ENCODE peak calls at places on chromosomes 13 and 19, in nine cellular contexts. One of them, this sample, is unnamed.

GRCh38 chr19:10368101-10368803 is 12.1 kb downstream of the TYK2 start:
- DNase-seq in uterus: no peak
- DNase-seq in HL-60: no peak
- DNase-seq in cardiac muscle cell: no peak
- DNase-seq in fibroblast of lung: no peak
- DNase-seq in astrocyte of the cerebellum: no peak
- DNase-seq in thyroid gland: no peak
- DNase-seq in fibroblast of mammary gland: no peak
- DNase-seq in coronary artery: no peak
- DNase-seq in this sample: no peak

GRCh38 chr13:79462895-79463294 is 18.1 kb upstream of the NDFIP2 start:
- DNase-seq in uterus: no peak
- DNase-seq in HL-60: no peak
- DNase-seq in cardiac muscle cell: no peak
- DNase-seq in fibroblast of lung: no peak
- DNase-seq in astrocyte of the cerebellum: no peak
- DNase-seq in thyroid gland: no peak
- DNase-seq in fibroblast of mammary gland: no peak
- DNase-seq in coronary artery: no peak
- DNase-seq in this sample: no peak

GRCh38 chr13:37984357-37984756 is 114.8 kb upstream of the TRPC4 start:
- DNase-seq in uterus: no peak
- DNase-seq in HL-60: no peak
- DNase-seq in cardiac muscle cell: no peak
- DNase-seq in fibroblast of lung: no peak
- DNase-seq in astrocyte of the cerebellum: no peak
- DNase-seq in thyroid gland: no peak
- DNase-seq in fibroblast of mammary gland: peak
- DNase-seq in coronary artery: no peak
- DNase-seq in this sample: no peak

GRCh38 chr13:89380101-89380500 is 1708.9 kb downstream of the SLITRK5 start:
- DNase-seq in uterus: no peak
- DNase-seq in HL-60: no peak
- DNase-seq in cardiac muscle cell: no peak
- DNase-seq in fibroblast of lung: no peak
- DNase-seq in astrocyte of the cerebellum: no peak
- DNase-seq in thyroid gland: no peak
- DNase-seq in fibroblast of mammary gland: no peak
- DNase-seq in coronary artery: no peak
- DNase-seq in this sample: no peak

GRCh38 chr19:51119089-51119488 is 5.6 kb upstream of the SIGLEC9 start:
- DNase-seq in uterus: no peak
- DNase-seq in HL-60: no peak
- DNase-seq in cardiac muscle cell: no peak
- DNase-seq in fibroblast of lung: no peak
- DNase-seq in astrocyte of the cerebellum: no peak
- DNase-seq in thyroid gland: no peak
- DNase-seq in fibroblast of mammary gland: no peak
- DNase-seq in coronary artery: no peak
- DNase-seq in this sample: no peak

GRCh38 chr19:46659151-46660007 is 1.6 kb downstream of the DACT3 start:
- DNase-seq in uterus: peak
- DNase-seq in HL-60: no peak
- DNase-seq in cardiac muscle cell: peak
- DNase-seq in fibroblast of lung: no peak
- DNase-seq in astrocyte of the cerebellum: no peak
- DNase-seq in thyroid gland: no peak
- DNase-seq in fibroblast of mammary gland: no peak
- DNase-seq in coronary artery: peak
- DNase-seq in this sample: peak

GRCh38 chr19:11168568-11168967 is 13.0 kb upstream of the SPC24 start:
- DNase-seq in uterus: no peak
- DNase-seq in HL-60: no peak
- DNase-seq in cardiac muscle cell: no peak
- DNase-seq in fibroblast of lung: peak
- DNase-seq in astrocyte of the cerebellum: peak
- DNase-seq in thyroid gland: no peak
- DNase-seq in fibroblast of mammary gland: peak
- DNase-seq in coronary artery: no peak
- DNase-seq in this sample: peak

GRCh38 chr19:35409191-35409590 is 38.3 kb downstream of the GPR42 start:
- DNase-seq in uterus: no peak
- DNase-seq in HL-60: no peak
- DNase-seq in cardiac muscle cell: no peak
- DNase-seq in fibroblast of lung: no peak
- DNase-seq in astrocyte of the cerebellum: no peak
- DNase-seq in thyroid gland: no peak
- DNase-seq in fibroblast of mammary gland: no peak
- DNase-seq in coronary artery: no peak
- DNase-seq in this sample: no peak

GRCh38 chr13:71979616-71980015 is 112.6 kb upstream of the DACH1 start:
- DNase-seq in uterus: no peak
- DNase-seq in HL-60: no peak
- DNase-seq in cardiac muscle cell: peak
- DNase-seq in fibroblast of lung: peak
- DNase-seq in astrocyte of the cerebellum: no peak
- DNase-seq in thyroid gland: no peak
- DNase-seq in fibroblast of mammary gland: no peak
- DNase-seq in coronary artery: no peak
- DNase-seq in this sample: no peak

GRCh38 chr19:18291019-18291524 is 9.7 kb upstream of the JUND start:
- DNase-seq in uterus: peak
- DNase-seq in HL-60: no peak
- DNase-seq in cardiac muscle cell: no peak
- DNase-seq in fibroblast of lung: no peak
- DNase-seq in astrocyte of the cerebellum: no peak
- DNase-seq in thyroid gland: no peak
- DNase-seq in fibroblast of mammary gland: no peak
- DNase-seq in coronary artery: no peak
- DNase-seq in this sample: no peak

GRCh38 chr19:15374796-15375440 is 4.7 kb downstream of the AKAP8 start:
- DNase-seq in uterus: peak
- DNase-seq in HL-60: no peak
- DNase-seq in cardiac muscle cell: no peak
- DNase-seq in fibroblast of lung: no peak
- DNase-seq in astrocyte of the cerebellum: no peak
- DNase-seq in thyroid gland: peak
- DNase-seq in fibroblast of mammary gland: no peak
- DNase-seq in coronary artery: peak
- DNase-seq in this sample: no peak
- H3K4me3 ChIP-seq in uterus: no peak
- H3K4me3 ChIP-seq in HL-60: no peak
- H3K4me3 ChIP-seq in cardiac muscle cell: no peak
- H3K4me3 ChIP-seq in fibroblast of lung: no peak
- H3K4me3 ChIP-seq in astrocyte of the cerebellum: no peak
- H3K4me3 ChIP-seq in thyroid gland: no peak
- H3K4me3 ChIP-seq in fibroblast of mammary gland: no peak
- H3K4me3 ChIP-seq in coronary artery: peak
- H3K4me3 ChIP-seq in this sample: no peak

GRCh38 chr19:29259867-29260281 is 46.9 kb upstream of the UQCRFS1 start:
- DNase-seq in uterus: no peak
- DNase-seq in HL-60: no peak
- DNase-seq in cardiac muscle cell: peak
- DNase-seq in fibroblast of lung: no peak
- DNase-seq in astrocyte of the cerebellum: no peak
- DNase-seq in thyroid gland: no peak
- DNase-seq in fibroblast of mammary gland: no peak
- DNase-seq in coronary artery: peak
- DNase-seq in this sample: no peak

GRCh38 chr19:29262085-29262484 is 49.1 kb upstream of the UQCRFS1 start:
- DNase-seq in uterus: no peak
- DNase-seq in HL-60: no peak
- DNase-seq in cardiac muscle cell: no peak
- DNase-seq in fibroblast of lung: no peak
- DNase-seq in astrocyte of the cerebellum: no peak
- DNase-seq in thyroid gland: no peak
- DNase-seq in fibroblast of mammary gland: no peak
- DNase-seq in coronary artery: no peak
- DNase-seq in this sample: no peak

GRCh38 chr19:29263305-29264080 is 50.5 kb upstream of the UQCRFS1 start:
- DNase-seq in uterus: peak
- DNase-seq in HL-60: peak
- DNase-seq in cardiac muscle cell: peak
- DNase-seq in fibroblast of lung: no peak
- DNase-seq in astrocyte of the cerebellum: no peak
- DNase-seq in thyroid gland: peak
- DNase-seq in fibroblast of mammary gland: peak
- DNase-seq in coronary artery: peak
- DNase-seq in this sample: peak

GRCh38 chr19:29259153-29259552 is 46.2 kb upstream of the UQCRFS1 start:
- DNase-seq in uterus: no peak
- DNase-seq in HL-60: no peak
- DNase-seq in cardiac muscle cell: no peak
- DNase-seq in fibroblast of lung: no peak
- DNase-seq in astrocyte of the cerebellum: no peak
- DNase-seq in thyroid gland: no peak
- DNase-seq in fibroblast of mammary gland: peak
- DNase-seq in coronary artery: peak
- DNase-seq in this sample: no peak

GRCh38 chr19:29260477-29261317 is 47.7 kb upstream of the UQCRFS1 start:
- DNase-seq in uterus: no peak
- DNase-seq in HL-60: peak
- DNase-seq in cardiac muscle cell: peak
- DNase-seq in fibroblast of lung: no peak
- DNase-seq in astrocyte of the cerebellum: no peak
- DNase-seq in thyroid gland: no peak
- DNase-seq in fibroblast of mammary gland: peak
- DNase-seq in coronary artery: peak
- DNase-seq in this sample: no peak
- TF ChIP-seq CTCF in uterus: no peak
- TF ChIP-seq CTCF in HL-60: peak
- TF ChIP-seq CTCF in cardiac muscle cell: peak
- TF ChIP-seq CTCF in fibroblast of lung: no peak
- TF ChIP-seq CTCF in astrocyte of the cerebellum: peak
- TF ChIP-seq CTCF in thyroid gland: no peak
- TF ChIP-seq CTCF in fibroblast of mammary gland: peak
- TF ChIP-seq CTCF in coronary artery: no peak
- TF ChIP-seq CTCF in this sample: peak

GRCh38 chr13:106636492-106636891 is 68.6 kb upstream of the ARGLU1 start:
- DNase-seq in uterus: no peak
- DNase-seq in HL-60: no peak
- DNase-seq in cardiac muscle cell: no peak
- DNase-seq in fibroblast of lung: no peak
- DNase-seq in astrocyte of the cerebellum: no peak
- DNase-seq in thyroid gland: no peak
- DNase-seq in fibroblast of mammary gland: no peak
- DNase-seq in coronary artery: no peak
- DNase-seq in this sample: no peak
- H3K4me3 ChIP-seq in uterus: no peak
- H3K4me3 ChIP-seq in HL-60: no peak
- H3K4me3 ChIP-seq in cardiac muscle cell: no peak
- H3K4me3 ChIP-seq in fibroblast of lung: no peak
- H3K4me3 ChIP-seq in astrocyte of the cerebellum: no peak
- H3K4me3 ChIP-seq in thyroid gland: no peak
- H3K4me3 ChIP-seq in fibroblast of mammary gland: no peak
- H3K4me3 ChIP-seq in coronary artery: no peak
- H3K4me3 ChIP-seq in this sample: no peak

DNA sequence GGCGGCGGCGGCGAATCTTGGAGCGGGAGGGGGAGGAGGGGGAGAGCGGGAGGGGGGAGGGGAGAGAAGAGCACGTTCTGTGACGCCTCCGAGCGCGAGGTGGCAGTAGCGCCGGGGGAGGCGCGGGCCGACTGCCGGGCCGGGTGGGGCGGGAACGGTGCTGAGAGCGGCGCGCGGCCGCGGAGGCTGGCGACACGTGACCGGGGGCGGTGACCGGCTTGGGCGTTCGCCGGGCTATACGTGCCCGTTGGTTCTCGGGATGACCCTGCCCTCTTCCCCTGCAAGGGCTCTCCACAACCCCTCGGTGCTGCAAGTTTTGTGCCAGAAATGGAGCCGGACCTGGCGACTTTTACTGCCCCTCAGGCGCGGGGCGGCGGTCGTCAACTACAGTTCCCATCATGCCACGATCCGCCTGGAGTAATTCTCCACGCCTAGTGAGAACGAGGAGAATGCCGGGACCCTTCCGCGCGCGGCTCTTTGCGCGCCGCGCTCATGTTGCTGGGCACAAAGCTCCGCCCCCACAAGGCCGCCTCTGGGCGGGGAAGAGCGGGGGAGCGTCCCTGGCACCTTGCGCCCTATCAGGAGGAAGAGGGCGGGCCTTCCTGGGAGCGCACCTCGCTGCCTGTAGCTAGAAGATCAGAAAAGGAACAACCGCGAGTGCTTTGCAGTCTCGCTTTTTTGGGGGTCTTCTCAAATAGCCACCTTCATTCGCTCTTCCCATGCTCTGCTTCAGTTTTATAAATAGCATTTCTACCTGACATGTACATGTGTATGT is at the start of gene KPNA3:
- DNase-seq in uterus: peak
- DNase-seq in HL-60: peak
- DNase-seq in cardiac muscle cell: peak
- DNase-seq in fibroblast of lung: peak
- DNase-seq in astrocyte of the cerebellum: peak
- DNase-seq in thyroid gland: peak
- DNase-seq in fibroblast of mammary gland: peak
- DNase-seq in coronary artery: peak
- DNase-seq in this sample: peak
- TF ChIP-seq CTCF in uterus: no peak
- TF ChIP-seq CTCF in HL-60: no peak
- TF ChIP-seq CTCF in cardiac muscle cell: no peak
- TF ChIP-seq CTCF in fibroblast of lung: no peak
- TF ChIP-seq CTCF in astrocyte of the cerebellum: no peak
- TF ChIP-seq CTCF in thyroid gland: no peak
- TF ChIP-seq CTCF in fibroblast of mammary gland: no peak
- TF ChIP-seq CTCF in coronary artery: no peak
- TF ChIP-seq CTCF in this sample: no peak

GRCh38 chr19:16887353-16888265 is 1.2 kb upstream of the F2RL3 start:
- DNase-seq in uterus: no peak
- DNase-seq in HL-60: no peak
- DNase-seq in cardiac muscle cell: no peak
- DNase-seq in fibroblast of lung: no peak
- DNase-seq in astrocyte of the cerebellum: no peak
- DNase-seq in thyroid gland: no peak
- DNase-seq in fibroblast of mammary gland: no peak
- DNase-seq in coronary artery: no peak
- DNase-seq in this sample: no peak
- H3K4me3 ChIP-seq in uterus: no peak
- H3K4me3 ChIP-seq in HL-60: no peak
- H3K4me3 ChIP-seq in cardiac muscle cell: no peak
- H3K4me3 ChIP-seq in fibroblast of lung: no peak
- H3K4me3 ChIP-seq in astrocyte of the cerebellum: no peak
- H3K4me3 ChIP-seq in thyroid gland: no peak
- H3K4me3 ChIP-seq in fibroblast of mammary gland: no peak
- H3K4me3 ChIP-seq in coronary artery: no peak
- H3K4me3 ChIP-seq in this sample: no peak

GRCh38 chr13:51767100-51767499 is 36.9 kb downstream of the DHRS12 start:
- DNase-seq in uterus: no peak
- DNase-seq in HL-60: no peak
- DNase-seq in cardiac muscle cell: no peak
- DNase-seq in fibroblast of lung: no peak
- DNase-seq in astrocyte of the cerebellum: no peak
- DNase-seq in thyroid gland: no peak
- DNase-seq in fibroblast of mammary gland: no peak
- DNase-seq in coronary artery: no peak
- DNase-seq in this sample: no peak
- TF ChIP-seq CTCF in uterus: no peak
- TF ChIP-seq CTCF in HL-60: no peak
- TF ChIP-seq CTCF in cardiac muscle cell: no peak
- TF ChIP-seq CTCF in fibroblast of lung: no peak
- TF ChIP-seq CTCF in astrocyte of the cerebellum: no peak
- TF ChIP-seq CTCF in thyroid gland: no peak
- TF ChIP-seq CTCF in fibroblast of mammary gland: peak
- TF ChIP-seq CTCF in coronary artery: no peak
- TF ChIP-seq CTCF in this sample: no peak

GRCh38 chr13:36031490-36031889 is 99.7 kb downstream of the DCLK1 start:
- DNase-seq in uterus: no peak
- DNase-seq in HL-60: no peak
- DNase-seq in cardiac muscle cell: no peak
- DNase-seq in fibroblast of lung: no peak
- DNase-seq in astrocyte of the cerebellum: no peak
- DNase-seq in thyroid gland: no peak
- DNase-seq in fibroblast of mammary gland: peak
- DNase-seq in coronary artery: no peak
- DNase-seq in this sample: no peak
- H3K4me3 ChIP-seq in uterus: no peak
- H3K4me3 ChIP-seq in HL-60: no peak
- H3K4me3 ChIP-seq in cardiac muscle cell: no peak
- H3K4me3 ChIP-seq in fibroblast of lung: no peak
- H3K4me3 ChIP-seq in astrocyte of the cerebellum: no peak
- H3K4me3 ChIP-seq in thyroid gland: no peak
- H3K4me3 ChIP-seq in fibroblast of mammary gland: no peak
- H3K4me3 ChIP-seq in coronary artery: no peak
- H3K4me3 ChIP-seq in this sample: no peak

This sample was measured in fibroblast of villous mesenchyme.